ENCODE peak calls at places on chromosomes 12 and 14, in nine cellular contexts. N is COR-L47; X is NCI-H446; M is CD4-positive, CD25-positive, alpha-beta regulatory T cell; D is caudate nucleus; O is stimulated activated CD4-positive, alpha-beta T cell treated with anti-CD3 and anti-CD28 coated beads, Interleukin-1b, Interleukin-23, amount 100 ng/mL, for 48 hours; Z is osteocyte; P is SW 1271; K is lower lobe of right lung. F is an unnamed sample.

GRCh38 chr12:88417531-88417930 is 162.7 kb downstream of the KITLG start:
- DNase-seq in N (no peak), X (no peak), M (no peak), D (no peak), O (no peak), Z (no peak), P (no peak), K (no peak), F (no peak)

GRCh38 chr12:128089961-128090360 is 177.0 kb upstream of the TMEM132C start:
- DNase-seq in N (no peak), X (no peak), M (no peak), D (no peak), O (no peak), Z (peak), P (no peak), K (no peak), F (no peak)

GRCh38 chr14:20662968-20663731 is 21.2 kb upstream of the RNASE4 start:
- DNase-seq in N (no peak), X (peak), M (peak), D (peak), O (peak), Z (no peak), P (peak), K (peak), F (no peak)

GRCh38 chr12:52324068-52324444 is 2.9 kb upstream of the KRT83 start:
- DNase-seq in N (no peak), X (no peak), M (no peak), D (no peak), O (no peak), Z (no peak), P (no peak), K (no peak), F (no peak)

GRCh38 chr12:16579041-16579440 is 26.9 kb downstream of the LMO3 start:
- DNase-seq in N (no peak), X (no peak), M (no peak), D (no peak), O (no peak), Z (no peak), P (no peak), K (no peak), F (no peak)

GRCh38 chr14:89900822-89901221 is 53.7 kb downstream of the EFCAB11 start:
- DNase-seq in N (no peak), X (no peak), M (no peak), D (no peak), O (no peak), Z (no peak), P (no peak), K (no peak), F (no peak)

GRCh38 chr14:71694888-71695505 is 237.2 kb upstream of the RGS6 start:
- DNase-seq in N (no peak), X (no peak), M (no peak), D (no peak), O (no peak), Z (no peak), P (no peak), K (no peak), F (no peak)

GRCh38 chr12:30043151-30043550 is 259.4 kb upstream of the TMTC1 start:
- DNase-seq in N (no peak), X (no peak), M (no peak), D (no peak), O (no peak), Z (no peak), P (no peak), K (no peak), F (no peak)

GRCh38 chr12:104764225-104765073 is 193.6 kb downstream of the SLC41A2 start:
- DNase-seq in N (no peak), X (no peak), M (no peak), D (no peak), O (no peak), Z (no peak), P (no peak), K (no peak), F (no peak)

GRCh38 chr12:56256326-56256960 is 1.7 kb downstream of the ANKRD52 start:
- DNase-seq in N (no peak), X (peak), M (no peak), D (no peak), O (no peak), Z (no peak), P (no peak), K (no peak), F (peak)

GRCh38 chr12:123571343-123571813 is 13.0 kb upstream of the TMED2 start:
- DNase-seq in N (no peak), X (peak), M (no peak), D (no peak), O (no peak), Z (no peak), P (peak), K (peak), F (peak)

GRCh38 chr12:20946732-20947131 is 136.2 kb downstream of the SLCO1B3 start:
- DNase-seq in N (no peak), X (peak), M (no peak), D (no peak), O (no peak), Z (no peak), P (peak), K (no peak), F (no peak)

GRCh38 chr14:80565001-80565400 is 353.7 kb upstream of the DIO2 start:
- DNase-seq in N (no peak), X (no peak), M (no peak), D (no peak), O (no peak), Z (no peak), P (no peak), K (no peak), F (no peak)

GRCh38 chr12:18262514-18262913 is 1.2 kb downstream of the PIK3C2G start:
- DNase-seq in N (no peak), X (no peak), M (no peak), D (no peak), O (no peak), Z (no peak), P (no peak), K (no peak), F (no peak)

GRCh38 chr12:104458645-104459555 is 2.2 kb downstream of the CHST11 start:
- DNase-seq in N (no peak), X (peak), M (no peak), D (no peak), O (no peak), Z (no peak), P (no peak), K (peak), F (no peak)

GRCh38 chr12:65740873-65741600 is 83.2 kb upstream of the HMGA2 start:
- DNase-seq in N (no peak), X (no peak), M (no peak), D (peak), O (peak), Z (peak), P (peak), K (peak), F (no peak)

GRCh38 chr14:71481215-71481614 is 451.0 kb upstream of the RGS6 start:
- DNase-seq in N (no peak), X (no peak), M (no peak), D (no peak), O (no peak), Z (no peak), P (no peak), K (no peak), F (no peak)

GRCh38 chr14:54487771-54488170 is 1.0 kb downstream of the GMFB start:
- DNase-seq in N (no peak), X (peak), M (no peak), D (no peak), O (no peak), Z (no peak), P (peak), K (no peak), F (no peak)

GRCh38 chr14:64220466-64220865 is 73.7 kb downstream of the ESR2 start:
- DNase-seq in N (no peak), X (no peak), M (no peak), D (peak), O (no peak), Z (no peak), P (no peak), K (no peak), F (no peak)

GRCh38 chr12:9948606-9949286 is 16.6 kb upstream of the CLEC2A start:
- DNase-seq in N (no peak), X (no peak), M (no peak), D (no peak), O (no peak), Z (no peak), P (no peak), K (no peak), F (no peak)

GRCh38 chr14:72708708-72709475 is 185.0 kb downstream of the DPF3 start:
- DNase-seq in N (no peak), X (no peak), M (no peak), D (peak), O (no peak), Z (no peak), P (no peak), K (no peak), F (no peak)